ENCODE peak calls at places on chromosomes 4 and X, in eight cellular contexts. O is lung; D is activated CD4-positive, alpha-beta T cell treated with anti-CD3 and anti-CD28 coated beads, Interleukin-2, amount 50 U/mL, for 4 hours; W is fibroblast of the conjunctiva; U is EL; S is NCI-H1105; P is mucosa of descending colon; G is stimulated activated CD4-positive, alpha-beta T cell treated with anti-CD3 and anti-CD28 coated beads, Interleukin-15, amount 100 ng/mL, for 1 hour. M is an unnamed sample.
A peak's percentile ranks its signal among the peaks of the same experiment; 100 is the strongest.

GRCh38 chr4:173801361-173801760 is 271.3 kb upstream of the HAND2 start:
- DNase-seq in P (no peak), W (no peak), S (no peak), D (no peak), G (no peak), U (no peak), O (no peak), M (no peak)

GRCh38 chrX:153782324-153782723 is 1.5 kb downstream of the SRPK3 start:
- DNase-seq in P (no peak), G (no peak), W (no peak), D (no peak), U (no peak), S (peak; percentile 98), O (no peak), M (peak; percentile 96)

GRCh38 chrX:15848576-15848975 is 6.0 kb downstream of the AP1S2 start:
- DNase-seq in G (no peak), U (no peak), D (no peak), P (no peak), S (no peak), O (no peak), W (no peak), M (no peak)

GRCh38 chr4:182875471-182875870 is 41.7 kb downstream of the DCTD start:
- DNase-seq in U (no peak), D (no peak), W (no peak), G (no peak), P (no peak), S (no peak), O (no peak), M (no peak)

GRCh38 chr4:100828986-100829685 is 311.3 kb upstream of the EMCN start:
- DNase-seq in W (no peak), U (peak; percentile 15), S (no peak), P (no peak), O (no peak), G (no peak), D (no peak), M (no peak)

GRCh38 chrX:72269671-72270251 is 7.3 kb downstream of the RPS4X start:
- DNase-seq in W (no peak), O (no peak), D (peak; percentile 8), G (no peak), U (peak; percentile 75), S (no peak), P (no peak), M (no peak)

GRCh38 chrX:153966841-153967535 is 4.6 kb downstream of the HCFC1 start:
- DNase-seq in G (no peak), W (no peak), O (no peak), S (no peak), P (no peak), D (peak; percentile 45), U (no peak), M (no peak)

GRCh38 chrX:136097871-136098805 is 49.2 kb upstream of the FHL1 start:
- DNase-seq in G (no peak), D (no peak), O (no peak), W (no peak), P (no peak), U (no peak), S (no peak), M (no peak)

GRCh38 chr4:54063737-54064316 is 578 bp downstream of the CHIC2 start:
- DNase-seq in S (no peak), D (peak; percentile 5), W (no peak), P (peak; percentile 53), O (peak; percentile 30), U (peak; percentile 31), G (peak; percentile 18), M (no peak)

GRCh38 chrX:10855845-10856244 is 235.5 kb upstream of the MID1 start:
- DNase-seq in O (no peak), P (no peak), S (no peak), G (no peak), D (no peak), W (no peak), U (no peak), M (no peak)

GRCh38 chr4:11650801-11651596 is 222.3 kb upstream of the HS3ST1 start:
- DNase-seq in W (no peak), O (no peak), P (no peak), D (no peak), G (no peak), U (no peak), S (no peak), M (no peak)

GRCh38 chrX:151180400-151180799 is 4.0 kb downstream of the GPR50 start:
- DNase-seq in U (no peak), S (no peak), O (no peak), P (no peak), G (no peak), W (no peak), D (no peak), M (no peak)

M was measured in NCI-H1092.